ENCODE peak calls at places on chromosomes 12 and 14, in ten cellular contexts. One of them, this sample, is unnamed.

GRCh38 chr14:68451676-68452387 is 341.0 kb downstream of the ZFP36L1 start:
- DNase-seq in T-cell: no peak
- DNase-seq in A172: no peak
- DNase-seq in hippocampal formation: no peak
- DNase-seq in EL: no peak
- DNase-seq in H54: no peak
- DNase-seq in AG04450: no peak
- DNase-seq in AG10803: peak
- DNase-seq in C1 segment of cervical spinal cord: no peak
- DNase-seq in fibroblast of the aortic adventitia: peak
- DNase-seq in this sample: peak

GRCh38 chr12:96326628-96327227 is 73.5 kb downstream of the CDK17 start:
- DNase-seq in hippocampal formation: no peak
- DNase-seq in A172: no peak
- DNase-seq in fibroblast of the aortic adventitia: no peak
- DNase-seq in C1 segment of cervical spinal cord: no peak
- DNase-seq in H54: no peak
- DNase-seq in AG10803: no peak
- DNase-seq in AG04450: no peak
- DNase-seq in T-cell: no peak
- DNase-seq in EL: no peak
- DNase-seq in this sample: no peak

GRCh38 chr12:118103601-118104382 is at the start of gene VSIG10:
- DNase-seq in hippocampal formation: peak
- DNase-seq in T-cell: no peak
- DNase-seq in A172: peak
- DNase-seq in AG10803: peak
- DNase-seq in EL: peak
- DNase-seq in H54: peak
- DNase-seq in AG04450: no peak
- DNase-seq in fibroblast of the aortic adventitia: peak
- DNase-seq in C1 segment of cervical spinal cord: peak
- DNase-seq in this sample: no peak

GRCh38 chr14:64507376-64508156 is 3.0 kb downstream of the ZBTB1 start:
- DNase-seq in EL: no peak
- DNase-seq in hippocampal formation: no peak
- DNase-seq in fibroblast of the aortic adventitia: no peak
- DNase-seq in AG10803: no peak
- DNase-seq in H54: peak
- DNase-seq in A172: peak
- DNase-seq in T-cell: no peak
- DNase-seq in C1 segment of cervical spinal cord: no peak
- DNase-seq in AG04450: no peak
- DNase-seq in this sample: no peak

GRCh38 chr14:67674139-67674479 is 323 bp downstream of the VTI1B start:
- DNase-seq in hippocampal formation: peak
- DNase-seq in T-cell: peak
- DNase-seq in A172: peak
- DNase-seq in AG04450: no peak
- DNase-seq in fibroblast of the aortic adventitia: peak
- DNase-seq in AG10803: peak
- DNase-seq in EL: peak
- DNase-seq in H54: peak
- DNase-seq in C1 segment of cervical spinal cord: peak
- DNase-seq in this sample: no peak

GRCh38 chr14:102096569-102097188 is 9.8 kb upstream of the HSP90AA1 start:
- DNase-seq in C1 segment of cervical spinal cord: peak
- DNase-seq in T-cell: peak
- DNase-seq in A172: peak
- DNase-seq in AG10803: peak
- DNase-seq in fibroblast of the aortic adventitia: peak
- DNase-seq in AG04450: peak
- DNase-seq in hippocampal formation: peak
- DNase-seq in EL: peak
- DNase-seq in H54: peak
- DNase-seq in this sample: no peak

GRCh38 chr12:121293603-121294002 is 2.9 kb downstream of the CAMKK2 start:
- DNase-seq in AG10803: no peak
- DNase-seq in H54: no peak
- DNase-seq in EL: no peak
- DNase-seq in AG04450: no peak
- DNase-seq in fibroblast of the aortic adventitia: no peak
- DNase-seq in hippocampal formation: no peak
- DNase-seq in A172: no peak
- DNase-seq in T-cell: no peak
- DNase-seq in C1 segment of cervical spinal cord: no peak
- DNase-seq in this sample: no peak

GRCh38 chr12:67783393-67783792 is 134.8 kb downstream of the DYRK2 start:
- DNase-seq in T-cell: no peak
- DNase-seq in C1 segment of cervical spinal cord: no peak
- DNase-seq in H54: no peak
- DNase-seq in A172: no peak
- DNase-seq in fibroblast of the aortic adventitia: no peak
- DNase-seq in AG10803: no peak
- DNase-seq in hippocampal formation: no peak
- DNase-seq in AG04450: no peak
- DNase-seq in EL: no peak
- DNase-seq in this sample: no peak

GRCh38 chr12:75954076-75954475 is 77.5 kb downstream of the PHLDA1 start:
- DNase-seq in AG04450: peak
- DNase-seq in C1 segment of cervical spinal cord: no peak
- DNase-seq in AG10803: peak
- DNase-seq in H54: peak
- DNase-seq in A172: peak
- DNase-seq in hippocampal formation: no peak
- DNase-seq in T-cell: no peak
- DNase-seq in fibroblast of the aortic adventitia: peak
- DNase-seq in EL: peak
- DNase-seq in this sample: peak

GRCh38 chr12:52682381-52682660 is 2.1 kb upstream of the KRT1 start:
- DNase-seq in hippocampal formation: no peak
- DNase-seq in H54: no peak
- DNase-seq in AG10803: no peak
- DNase-seq in A172: no peak
- DNase-seq in fibroblast of the aortic adventitia: peak
- DNase-seq in EL: no peak
- DNase-seq in T-cell: no peak
- DNase-seq in C1 segment of cervical spinal cord: no peak
- DNase-seq in AG04450: no peak
- DNase-seq in this sample: no peak

GRCh38 chr14:88049271-88049670 is 44.3 kb downstream of the GPR65 start:
- DNase-seq in T-cell: no peak
- DNase-seq in C1 segment of cervical spinal cord: no peak
- DNase-seq in fibroblast of the aortic adventitia: no peak
- DNase-seq in A172: no peak
- DNase-seq in AG04450: no peak
- DNase-seq in AG10803: no peak
- DNase-seq in hippocampal formation: no peak
- DNase-seq in H54: no peak
- DNase-seq in EL: no peak
- DNase-seq in this sample: no peak

GRCh38 chr14:76955575-76956252 is 72.8 kb downstream of the IRF2BPL start:
- DNase-seq in hippocampal formation: peak
- DNase-seq in T-cell: peak
- DNase-seq in fibroblast of the aortic adventitia: no peak
- DNase-seq in C1 segment of cervical spinal cord: peak
- DNase-seq in EL: peak
- DNase-seq in A172: peak
- DNase-seq in AG04450: no peak
- DNase-seq in AG10803: peak
- DNase-seq in H54: no peak
- DNase-seq in this sample: no peak

GRCh38 chr12:119870462-119870861 is 6.7 kb downstream of the CIT start:
- DNase-seq in hippocampal formation: no peak
- DNase-seq in EL: peak
- DNase-seq in fibroblast of the aortic adventitia: peak
- DNase-seq in AG10803: peak
- DNase-seq in C1 segment of cervical spinal cord: no peak
- DNase-seq in A172: peak
- DNase-seq in T-cell: no peak
- DNase-seq in AG04450: no peak
- DNase-seq in H54: no peak
- DNase-seq in this sample: no peak

GRCh38 chr12:3034067-3034750 is 43.0 kb upstream of the TSPAN9 start:
- DNase-seq in C1 segment of cervical spinal cord: peak
- DNase-seq in T-cell: peak
- DNase-seq in EL: peak
- DNase-seq in fibroblast of the aortic adventitia: peak
- DNase-seq in AG04450: peak
- DNase-seq in H54: peak
- DNase-seq in AG10803: peak
- DNase-seq in A172: peak
- DNase-seq in hippocampal formation: peak
- DNase-seq in this sample: peak

GRCh38 chr12:27970981-27971489 is 1.5 kb downstream of the PTHLH start:
- DNase-seq in AG10803: no peak
- DNase-seq in fibroblast of the aortic adventitia: peak
- DNase-seq in T-cell: no peak
- DNase-seq in hippocampal formation: no peak
- DNase-seq in A172: no peak
- DNase-seq in H54: no peak
- DNase-seq in AG04450: no peak
- DNase-seq in EL: no peak
- DNase-seq in C1 segment of cervical spinal cord: no peak
- DNase-seq in this sample: no peak